ENCODE peak calls at places on chromosomes 13 and 19, in five cellular contexts. W is tibial nerve, Q is neural crest cell, Z is cardiac muscle cell, A is osteocyte. X is an unnamed sample.

GRCh38 chr13:40813662-40814454 is 24.4 kb downstream of the SLC25A15 start:
- DNase-seq in W (no peak), Q (no peak), Z (peak), A (no peak), X (no peak)

GRCh38 chr13:99617474-99618255 is 116.4 kb downstream of the TM9SF2 start:
- DNase-seq in W (peak), Q (peak), Z (peak), A (no peak), X (no peak)

GRCh38 chr13:75385708-75386083 is 96.3 kb downstream of the TBC1D4 start:
- DNase-seq in W (no peak), Q (no peak), Z (no peak), A (no peak), X (no peak)

GRCh38 chr13:75660694-75661093 is 24.6 kb downstream of the LMO7 start:
- DNase-seq in W (no peak), Q (no peak), Z (no peak), A (no peak), X (no peak)

GRCh38 chr13:44084146-44084545 is 204.4 kb downstream of the LACC1 start:
- DNase-seq in W (no peak), Q (no peak), Z (no peak), A (no peak), X (no peak)

GRCh38 chr13:51777921-51778320 is 26.0 kb downstream of the DHRS12 start:
- DNase-seq in W (no peak), Q (no peak), Z (no peak), A (no peak), X (no peak)

GRCh38 chr19:48695743-48696352 is at the start of gene FUT2:
- DNase-seq in W (no peak), Q (no peak), Z (no peak), A (no peak), X (no peak)

GRCh38 chr13:30818323-30818960 is 83.1 kb downstream of the ALOX5AP start:
- DNase-seq in W (no peak), Q (no peak), Z (peak), A (no peak), X (peak)

GRCh38 chr13:110265682-110266430 is 41.1 kb downstream of the COL4A1 start:
- DNase-seq in W (no peak), Q (no peak), Z (no peak), A (peak), X (peak)

GRCh38 chr19:42683917-42684513 is 56.3 kb downstream of the PSG3 start:
- DNase-seq in W (no peak), Q (peak), Z (peak), A (no peak), X (no peak)

GRCh38 chr19:18895038-18895827 is 725 bp downstream of the CERS1 start:
- DNase-seq in W (no peak), Q (peak), Z (peak), A (peak), X (no peak)

GRCh38 chr13:97435794-97436193 is 1.8 kb downstream of the RAP2A start:
- DNase-seq in W (no peak), Q (no peak), Z (peak), A (no peak), X (no peak)

GRCh38 chr13:29266743-29267142 is 328.7 kb downstream of the SLC7A1 start:
- DNase-seq in W (no peak), Q (no peak), Z (no peak), A (no peak), X (no peak)

GRCh38 chr13:23356368-23356767 is 77.1 kb downstream of the SACS start:
- DNase-seq in W (no peak), Q (no peak), Z (no peak), A (no peak), X (no peak)

DNA sequence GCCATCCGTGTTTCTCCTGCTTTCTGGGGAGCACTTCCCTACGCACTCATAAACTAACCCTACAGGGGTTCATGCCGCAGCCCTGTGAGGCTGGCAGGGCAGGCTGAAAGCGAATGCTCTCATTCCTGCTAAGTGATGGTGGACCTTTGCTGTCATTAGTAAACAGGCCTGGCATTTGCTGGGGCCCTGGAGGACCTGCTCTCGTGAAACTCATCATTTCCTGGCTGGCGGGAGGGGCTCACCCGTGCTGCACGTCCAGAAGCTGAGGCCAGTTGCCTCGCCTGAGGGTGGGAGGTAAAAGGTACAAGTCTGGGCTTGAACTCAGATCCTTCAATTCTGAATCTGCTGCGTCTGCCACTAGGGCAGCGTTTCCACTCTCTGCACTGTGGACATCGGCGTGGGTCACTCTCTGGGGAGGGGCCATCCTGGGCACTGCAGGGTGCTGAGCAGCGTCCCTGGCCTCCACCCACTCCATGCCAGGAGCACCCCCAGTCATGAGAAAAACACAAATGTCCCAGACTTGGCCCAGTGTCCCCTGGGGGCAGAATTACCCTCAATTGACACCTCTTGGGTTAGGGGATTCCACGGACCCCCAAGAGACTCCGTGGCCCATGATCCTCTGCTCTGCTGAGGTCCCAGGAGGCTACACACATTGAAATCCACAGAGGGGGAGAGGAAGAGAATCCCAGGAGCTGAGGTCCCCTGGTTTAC is 7.0 kb downstream of the MOB3A start:
- DNase-seq in W (no peak), Q (no peak), Z (no peak), A (no peak), X (no peak)
- TF ChIP-seq CTCF in W (no peak), Q (no peak), Z (no peak), A (no peak), X (no peak)

DNA sequence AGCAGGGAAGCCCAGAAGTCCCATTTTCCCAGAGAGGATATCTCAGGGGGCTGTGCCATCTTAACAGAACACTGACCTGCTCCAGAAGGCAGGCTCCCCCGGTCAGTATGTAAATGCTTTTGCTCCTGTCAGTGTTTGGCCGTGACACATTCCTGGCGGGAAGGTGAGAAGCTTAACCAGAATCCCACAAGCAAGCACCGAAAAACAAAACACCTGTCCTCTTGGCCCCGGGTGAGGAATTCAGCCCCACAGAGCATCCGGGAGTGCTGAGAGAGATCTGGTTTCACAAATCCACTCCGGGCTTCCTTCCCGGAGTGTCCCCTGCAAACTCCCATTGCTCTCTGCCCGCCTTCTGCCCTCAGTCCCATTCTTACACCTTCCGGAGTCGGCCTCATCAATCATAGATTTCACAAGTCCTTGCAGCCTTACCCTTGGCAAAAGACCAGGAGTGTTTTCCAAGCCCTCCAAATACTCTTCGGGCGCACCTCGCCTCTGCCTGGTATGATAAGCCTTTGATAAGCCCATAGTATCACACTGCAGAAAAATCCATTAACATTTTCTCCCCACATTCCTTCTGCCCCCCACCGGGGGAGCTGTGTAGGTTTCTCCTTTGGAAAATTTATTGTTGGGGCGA is 12.2 kb downstream of the TPM4 start:
- DNase-seq in W (no peak), Q (no peak), Z (peak), A (no peak), X (no peak)
- TF ChIP-seq CTCF in W (no peak), Q (peak), Z (peak), A (peak), X (peak)

GRCh38 chr19:29121684-29122083 is 91.3 kb downstream of the UQCRFS1 start:
- DNase-seq in W (no peak), Q (peak), Z (peak), A (no peak), X (no peak)
- TF ChIP-seq CTCF in W (no peak), Q (peak), Z (peak), A (peak), X (no peak)

GRCh38 chr13:114279770-114280169 is 1.6 kb upstream of the UPF3A start:
- DNase-seq in W (no peak), Q (no peak), Z (no peak), A (no peak), X (no peak)
- TF ChIP-seq CTCF in W (no peak), Q (no peak), Z (no peak), A (no peak), X (no peak)

GRCh38 chr19:988510-988909 is 4.4 kb downstream of the WDR18 start:
- DNase-seq in W (no peak), Q (no peak), Z (no peak), A (no peak), X (no peak)

GRCh38 chr19:988081-988480 is 3.9 kb downstream of the WDR18 start:
- DNase-seq in W (no peak), Q (no peak), Z (no peak), A (no peak), X (no peak)

GRCh38 chr19:990119-990571 is 6.0 kb downstream of the WDR18 start:
- DNase-seq in W (no peak), Q (no peak), Z (no peak), A (no peak), X (no peak)

GRCh38 chr19:990746-991145 is 6.6 kb downstream of the WDR18 start:
- DNase-seq in W (no peak), Q (no peak), Z (no peak), A (no peak), X (no peak)

GRCh38 chr19:989381-990081 is 5.4 kb downstream of the WDR18 start:
- DNase-seq in W (no peak), Q (no peak), Z (no peak), A (no peak), X (no peak)
- TF ChIP-seq CTCF in W (no peak), Q (peak), Z (peak), A (peak), X (no peak)

GRCh38 chr13:42883771-42884170 is 102.4 kb downstream of the FAM216B start:
- DNase-seq in W (no peak), Q (no peak), Z (peak), A (no peak), X (no peak)
- TF ChIP-seq CTCF in W (no peak), Q (no peak), Z (no peak), A (peak), X (no peak)

X was measured in right atrium auricular region.